ENCODE peak calls at places on chromosomes 2 and 18, in ten cellular contexts. P, H, F, L, X, V, U, I, M and N are unnamed samples.

GRCh38 chr2:211241891-211242290 is 685.5 kb downstream of the CPS1 start:
- DNase-seq in X (no peak), V (no peak), U (no peak), F (no peak), M (no peak), P (no peak), H (no peak), L (no peak), I (no peak), N (no peak)

GRCh38 chr2:29393676-29394075 is 278.5 kb downstream of the CLIP4 start:
- DNase-seq in U (no peak), L (no peak), F (peak; percentile 53), I (no peak), V (no peak), P (no peak), X (no peak), H (no peak), M (no peak), N (no peak)

GRCh38 chr18:29653816-29654215 is 1388.7 kb downstream of the DSC3 start:
- DNase-seq in V (no peak), F (no peak), I (no peak), L (no peak), P (no peak), H (no peak), X (no peak), M (no peak), U (no peak), N (no peak)

GRCh38 chr2:9417725-9418124 is 5.6 kb downstream of the ITGB1BP1 start:
- DNase-seq in P (no peak), X (no peak), L (no peak), V (no peak), F (no peak), U (no peak), H (no peak), I (no peak), M (no peak), N (no peak)

GRCh38 chr18:74609535-74609934 is 11.9 kb downstream of the ZNF407 start:
- DNase-seq in U (no peak), M (no peak), X (no peak), H (no peak), V (no peak), F (peak; percentile 34), I (no peak), L (peak; percentile 80), P (no peak), N (no peak)

GRCh38 chr2:172226244-172227061 is 123.8 kb upstream of the DLX2 start:
- DNase-seq in P (no peak), V (no peak), F (no peak), U (no peak), H (no peak), I (peak; percentile 83), X (no peak), L (no peak), M (peak; percentile 31), N (no peak)

GRCh38 chr2:241074901-241075540 is 27.1 kb downstream of the MTERF4 start:
- DNase-seq in X (no peak), U (no peak), F (no peak), I (no peak), P (no peak), L (no peak), H (no peak), V (no peak), M (no peak), N (no peak)

GRCh38 chr18:6885992-6886823 is 156.7 kb downstream of the ARHGAP28 start:
- DNase-seq in X (no peak), U (peak; percentile 9), M (peak; percentile 25), L (peak; percentile 70), V (peak; percentile 67), F (peak; percentile 36), P (no peak), H (no peak), I (peak; percentile 59), N (peak; percentile 79)

GRCh38 chr2:146444085-146444484 is 1400.7 kb upstream of the ACVR2A start:
- DNase-seq in H (no peak), V (no peak), X (no peak), P (no peak), F (no peak), M (no peak), I (no peak), U (no peak), L (no peak), N (no peak)

GRCh38 chr2:17752892-17753802 is 463 bp downstream of the SMC6 start:
- DNase-seq in U (peak; percentile 61), L (peak; percentile 43), P (no peak), X (no peak), M (peak; percentile 50), H (no peak), I (peak; percentile 57), F (no peak), V (no peak), N (peak; percentile 28)

GRCh38 chr2:146532748-146533147 is 1312.1 kb upstream of the ACVR2A start:
- DNase-seq in I (no peak), U (no peak), V (no peak), X (no peak), M (no peak), L (no peak), H (no peak), F (no peak), P (no peak), N (no peak)

GRCh38 chr2:45014016-45014702 is 4.9 kb upstream of the SIX2 start:
- DNase-seq in L (peak; percentile 77), X (no peak), P (peak; percentile 88), U (peak; percentile 59), M (peak; percentile 66), F (no peak), H (no peak), I (no peak), V (no peak), N (no peak)

GRCh38 chr2:74671479-74671878 is 17.4 kb downstream of the SEMA4F start:
- DNase-seq in I (no peak), V (no peak), H (no peak), X (no peak), P (no peak), M (no peak), L (peak; percentile 68), U (no peak), F (peak; percentile 42), N (no peak)